ENCODE peak calls at places on chromosomes 5 and 9, in seven cellular contexts. One of them, this sample, is unnamed.

GRCh38 chr5:137995747-137996123 is 37.1 kb downstream of the FAM13B start:
- DNase-seq in endothelial cell: no peak
- DNase-seq in T47D: no peak
- DNase-seq in bronchial epithelial cell: no peak
- DNase-seq in EL: peak; percentile 8
- DNase-seq in mucosa of gallbladder: no peak
- DNase-seq in stimulated activated CD4-positive, alpha-beta T cell treated with anti-CD3 and anti-CD28 coated beads, Interleukin-1b, Interleukin-23, amount 100 ng/mL, for 24 hours: no peak
- DNase-seq in this sample: no peak

GRCh38 chr9:76302947-76303550 is 91.2 kb downstream of the RFK start:
- DNase-seq in stimulated activated CD4-positive, alpha-beta T cell treated with anti-CD3 and anti-CD28 coated beads, Interleukin-1b, Interleukin-23, amount 100 ng/mL, for 24 hours: no peak
- DNase-seq in endothelial cell: no peak
- DNase-seq in T47D: no peak
- DNase-seq in EL: peak; percentile 42
- DNase-seq in bronchial epithelial cell: peak; percentile 44
- DNase-seq in mucosa of gallbladder: no peak
- DNase-seq in this sample: no peak

GRCh38 chr5:73306741-73307275 is 133.8 kb downstream of the TMEM174 start:
- DNase-seq in stimulated activated CD4-positive, alpha-beta T cell treated with anti-CD3 and anti-CD28 coated beads, Interleukin-1b, Interleukin-23, amount 100 ng/mL, for 24 hours: no peak
- DNase-seq in endothelial cell: no peak
- DNase-seq in mucosa of gallbladder: no peak
- DNase-seq in bronchial epithelial cell: no peak
- DNase-seq in EL: no peak
- DNase-seq in T47D: no peak
- DNase-seq in this sample: no peak

GRCh38 chr9:81621111-81621510 is 68.2 kb downstream of the TLE1 start:
- DNase-seq in endothelial cell: no peak
- DNase-seq in bronchial epithelial cell: no peak
- DNase-seq in EL: no peak
- DNase-seq in T47D: no peak
- DNase-seq in mucosa of gallbladder: no peak
- DNase-seq in stimulated activated CD4-positive, alpha-beta T cell treated with anti-CD3 and anti-CD28 coated beads, Interleukin-1b, Interleukin-23, amount 100 ng/mL, for 24 hours: no peak
- DNase-seq in this sample: no peak

GRCh38 chr9:38067611-38067891 is 1.5 kb downstream of the SHB start:
- DNase-seq in EL: peak; percentile 40
- DNase-seq in T47D: no peak
- DNase-seq in mucosa of gallbladder: no peak
- DNase-seq in stimulated activated CD4-positive, alpha-beta T cell treated with anti-CD3 and anti-CD28 coated beads, Interleukin-1b, Interleukin-23, amount 100 ng/mL, for 24 hours: no peak
- DNase-seq in endothelial cell: peak; percentile 17
- DNase-seq in bronchial epithelial cell: no peak
- DNase-seq in this sample: peak; percentile 33

GRCh38 chr9:72982161-72982799 is 29.4 kb upstream of the ALDH1A1 start:
- DNase-seq in endothelial cell: no peak
- DNase-seq in T47D: no peak
- DNase-seq in mucosa of gallbladder: no peak
- DNase-seq in EL: no peak
- DNase-seq in bronchial epithelial cell: peak; percentile 51
- DNase-seq in stimulated activated CD4-positive, alpha-beta T cell treated with anti-CD3 and anti-CD28 coated beads, Interleukin-1b, Interleukin-23, amount 100 ng/mL, for 24 hours: no peak
- DNase-seq in this sample: no peak

GRCh38 chr5:58259685-58260152 is 200.2 kb downstream of the PLK2 start:
- DNase-seq in bronchial epithelial cell: peak; percentile 99
- DNase-seq in mucosa of gallbladder: no peak
- DNase-seq in stimulated activated CD4-positive, alpha-beta T cell treated with anti-CD3 and anti-CD28 coated beads, Interleukin-1b, Interleukin-23, amount 100 ng/mL, for 24 hours: no peak
- DNase-seq in EL: peak; percentile 96
- DNase-seq in T47D: peak; percentile 25
- DNase-seq in endothelial cell: no peak
- DNase-seq in this sample: peak; percentile 11

GRCh38 chr9:97176206-97176605 is 131.3 kb upstream of the CCDC180 start:
- DNase-seq in bronchial epithelial cell: peak; percentile 53
- DNase-seq in T47D: no peak
- DNase-seq in mucosa of gallbladder: no peak
- DNase-seq in stimulated activated CD4-positive, alpha-beta T cell treated with anti-CD3 and anti-CD28 coated beads, Interleukin-1b, Interleukin-23, amount 100 ng/mL, for 24 hours: no peak
- DNase-seq in EL: no peak
- DNase-seq in endothelial cell: no peak
- DNase-seq in this sample: no peak

GRCh38 chr5:34597034-34597433 is 59.1 kb upstream of the RAI14 start:
- DNase-seq in mucosa of gallbladder: no peak
- DNase-seq in T47D: no peak
- DNase-seq in EL: peak; percentile 32
- DNase-seq in stimulated activated CD4-positive, alpha-beta T cell treated with anti-CD3 and anti-CD28 coated beads, Interleukin-1b, Interleukin-23, amount 100 ng/mL, for 24 hours: no peak
- DNase-seq in bronchial epithelial cell: no peak
- DNase-seq in endothelial cell: no peak
- DNase-seq in this sample: no peak

GRCh38 chr5:85670417-85670816 is 947.3 kb upstream of the COX7C start:
- DNase-seq in endothelial cell: no peak
- DNase-seq in mucosa of gallbladder: no peak
- DNase-seq in EL: no peak
- DNase-seq in bronchial epithelial cell: no peak
- DNase-seq in T47D: no peak
- DNase-seq in stimulated activated CD4-positive, alpha-beta T cell treated with anti-CD3 and anti-CD28 coated beads, Interleukin-1b, Interleukin-23, amount 100 ng/mL, for 24 hours: no peak
- DNase-seq in this sample: no peak

GRCh38 chr5:133244242-133244641 is 192.4 kb downstream of the HSPA4 start:
- DNase-seq in mucosa of gallbladder: no peak
- DNase-seq in EL: no peak
- DNase-seq in T47D: no peak
- DNase-seq in stimulated activated CD4-positive, alpha-beta T cell treated with anti-CD3 and anti-CD28 coated beads, Interleukin-1b, Interleukin-23, amount 100 ng/mL, for 24 hours: no peak
- DNase-seq in endothelial cell: no peak
- DNase-seq in bronchial epithelial cell: peak; percentile 37
- DNase-seq in this sample: no peak

GRCh38 chr5:151585970-151586369 is 5.2 kb downstream of the FAT2 start:
- DNase-seq in endothelial cell: no peak
- DNase-seq in bronchial epithelial cell: peak; percentile 76
- DNase-seq in T47D: no peak
- DNase-seq in EL: peak; percentile 53
- DNase-seq in mucosa of gallbladder: peak; percentile 28
- DNase-seq in stimulated activated CD4-positive, alpha-beta T cell treated with anti-CD3 and anti-CD28 coated beads, Interleukin-1b, Interleukin-23, amount 100 ng/mL, for 24 hours: no peak
- DNase-seq in this sample: no peak

GRCh38 chr9:135797507-135798302 is 95.7 kb downstream of the KCNT1 start:
- DNase-seq in T47D: peak; percentile 67
- DNase-seq in stimulated activated CD4-positive, alpha-beta T cell treated with anti-CD3 and anti-CD28 coated beads, Interleukin-1b, Interleukin-23, amount 100 ng/mL, for 24 hours: peak; percentile 9
- DNase-seq in bronchial epithelial cell: peak; percentile 21
- DNase-seq in mucosa of gallbladder: no peak
- DNase-seq in endothelial cell: peak; percentile 81
- DNase-seq in EL: peak; percentile 51
- DNase-seq in this sample: peak; percentile 56

GRCh38 chr9:120846906-120847305 is 4.2 kb upstream of the PSMD5 start:
- DNase-seq in stimulated activated CD4-positive, alpha-beta T cell treated with anti-CD3 and anti-CD28 coated beads, Interleukin-1b, Interleukin-23, amount 100 ng/mL, for 24 hours: no peak
- DNase-seq in T47D: no peak
- DNase-seq in endothelial cell: no peak
- DNase-seq in mucosa of gallbladder: no peak
- DNase-seq in bronchial epithelial cell: no peak
- DNase-seq in EL: no peak
- DNase-seq in this sample: no peak

GRCh38 chr9:93205045-93205768 is 21.3 kb downstream of the WNK2 start:
- DNase-seq in endothelial cell: no peak
- DNase-seq in mucosa of gallbladder: no peak
- DNase-seq in bronchial epithelial cell: no peak
- DNase-seq in stimulated activated CD4-positive, alpha-beta T cell treated with anti-CD3 and anti-CD28 coated beads, Interleukin-1b, Interleukin-23, amount 100 ng/mL, for 24 hours: no peak
- DNase-seq in EL: no peak
- DNase-seq in T47D: no peak
- DNase-seq in this sample: no peak

GRCh38 chr9:115517335-115518075 is 399.5 kb upstream of the TNC start:
- DNase-seq in mucosa of gallbladder: no peak
- DNase-seq in bronchial epithelial cell: no peak
- DNase-seq in endothelial cell: no peak
- DNase-seq in EL: peak; percentile 42
- DNase-seq in stimulated activated CD4-positive, alpha-beta T cell treated with anti-CD3 and anti-CD28 coated beads, Interleukin-1b, Interleukin-23, amount 100 ng/mL, for 24 hours: no peak
- DNase-seq in T47D: no peak
- DNase-seq in this sample: no peak

GRCh38 chr5:107294669-107295068 is 376.1 kb downstream of the EFNA5 start:
- DNase-seq in bronchial epithelial cell: no peak
- DNase-seq in T47D: no peak
- DNase-seq in endothelial cell: no peak
- DNase-seq in mucosa of gallbladder: no peak
- DNase-seq in EL: no peak
- DNase-seq in stimulated activated CD4-positive, alpha-beta T cell treated with anti-CD3 and anti-CD28 coated beads, Interleukin-1b, Interleukin-23, amount 100 ng/mL, for 24 hours: no peak
- DNase-seq in this sample: no peak